ENCODE peak calls at places on chromosomes 2 and 18, in eight cellular contexts. T is posterior vena cava, R is T-helper 2 cell, A is GM03348, U is SW480, K is Daoy, S is EH, Q is NCI-H2081. N is an unnamed sample.
A peak's percentile ranks its signal among the peaks of the same experiment; 100 is the strongest.

GRCh38 chr2:229798446-229799147 is 84.2 kb upstream of the DNER start:
- DNase-seq in R (no peak), A (peak; percentile 5), Q (no peak), T (no peak), K (no peak), U (no peak), S (peak; percentile 34), N (no peak)

GRCh38 chr18:23970161-23971153 is 44.1 kb upstream of the TTC39C start:
- DNase-seq in U (no peak), T (no peak), Q (no peak), K (no peak), R (peak; percentile 42), A (no peak), S (no peak), N (no peak)

GRCh38 chr18:58218111-58218510 is 174.1 kb downstream of the NEDD4L start:
- DNase-seq in S (peak; percentile 35), Q (no peak), T (no peak), U (peak; percentile 53), K (no peak), A (no peak), R (no peak), N (no peak)

GRCh38 chr2:9112079-9112721 is 94.4 kb upstream of the ASAP2 start:
- DNase-seq in A (peak; percentile 94), T (peak; percentile 91), U (peak; percentile 67), S (peak; percentile 93), R (no peak), Q (no peak), K (peak; percentile 95), N (peak; percentile 47)

GRCh38 chr2:65800998-65801397 is 368.6 kb upstream of the SPRED2 start:
- DNase-seq in S (peak; percentile 56), U (no peak), K (peak; percentile 32), R (no peak), Q (no peak), T (no peak), A (peak; percentile 34), N (peak; percentile 32)

GRCh38 chr18:13797157-13797611 is 26.8 kb upstream of the MC5R start:
- DNase-seq in U (peak; percentile 14), T (no peak), R (no peak), Q (no peak), K (peak; percentile 33), A (no peak), S (no peak), N (peak; percentile 28)

GRCh38 chr2:56025469-56026193 is 102.0 kb upstream of the EFEMP1 start:
- DNase-seq in Q (no peak), A (no peak), K (no peak), T (no peak), S (no peak), R (no peak), U (no peak), N (no peak)

GRCh38 chr2:199464614-199465352 is 7.0 kb upstream of the SATB2 start:
- DNase-seq in A (no peak), K (no peak), U (no peak), T (no peak), R (no peak), Q (no peak), S (no peak), N (no peak)

GRCh38 chr2:129936334-129936934 is 43.0 kb upstream of the RAB6C start:
- DNase-seq in U (no peak), T (no peak), A (no peak), S (no peak), R (peak; percentile 21), K (no peak), Q (no peak), N (no peak)

GRCh38 chr2:156319811-156320490 is 12.6 kb downstream of the NR4A2 start:
- DNase-seq in K (no peak), R (no peak), Q (no peak), U (no peak), T (peak; percentile 86), A (peak; percentile 41), S (peak; percentile 74), N (no peak)

GRCh38 chr2:26768759-26769500 is 4.8 kb downstream of the SLC35F6 start:
- DNase-seq in S (peak; percentile 73), R (no peak), K (peak; percentile 53), Q (no peak), T (peak; percentile 95), A (peak; percentile 60), U (no peak), N (peak; percentile 55)

GRCh38 chr2:74577448-74577847 is 22.9 kb downstream of the DOK1 start:
- DNase-seq in R (no peak), Q (no peak), U (no peak), K (no peak), T (no peak), A (peak; percentile 29), S (peak; percentile 56), N (no peak)

GRCh38 chr2:31877008-31877407 is 133.8 kb downstream of the MEMO1 start:
- DNase-seq in R (no peak), Q (no peak), K (no peak), S (peak; percentile 54), U (no peak), A (no peak), T (no peak), N (no peak)

GRCh38 chr2:23363831-23364230 is 21.1 kb upstream of the KLHL29 start:
- DNase-seq in T (no peak), S (peak; percentile 82), K (no peak), R (no peak), U (no peak), Q (no peak), A (no peak), N (no peak)

GRCh38 chr2:105541189-105542050 is 142.6 kb upstream of the FHL2 start:
- DNase-seq in R (no peak), T (no peak), A (no peak), S (no peak), U (peak; percentile 97), Q (no peak), K (peak; percentile 59), N (no peak)

GRCh38 chr18:35912332-35912731 is 60.1 kb upstream of the RMP24 start:
- DNase-seq in T (no peak), A (no peak), K (no peak), U (no peak), R (no peak), Q (no peak), S (no peak), N (no peak)

GRCh38 chr2:88913280-88913679 is 221.8 kb downstream of the RPIA start:
- DNase-seq in K (no peak), A (no peak), Q (no peak), T (no peak), R (no peak), U (no peak), S (no peak), N (no peak)

GRCh38 chr2:67613227-67613626 is 216.1 kb downstream of the ETAA1 start:
- DNase-seq in U (no peak), A (no peak), T (no peak), Q (no peak), S (no peak), K (no peak), R (no peak), N (no peak)

GRCh38 chr2:1518891-1519530 is 105.7 kb downstream of the TPO start:
- DNase-seq in K (peak; percentile 69), A (no peak), S (peak; percentile 25), R (no peak), U (peak; percentile 46), Q (no peak), T (peak; percentile 72), N (no peak)

GRCh38 chr2:196105956-196106355 is 37.3 kb upstream of the DNAH7 start:
- DNase-seq in R (no peak), U (no peak), Q (no peak), A (no peak), K (no peak), T (no peak), S (no peak), N (no peak)

GRCh38 chr2:233835230-233836186 is 18.8 kb downstream of the HJURP start:
- DNase-seq in R (no peak), S (no peak), Q (no peak), T (peak; percentile 34), A (no peak), K (no peak), U (no peak), N (no peak)

GRCh38 chr2:226934546-226935243 is 98.8 kb downstream of the RHBDD1 start:
- DNase-seq in T (no peak), K (no peak), S (peak; percentile 36), R (no peak), U (no peak), Q (peak; percentile 12), A (no peak), N (no peak)

GRCh38 chr2:63440612-63441011 is 147.7 kb downstream of the WDPCP start:
- DNase-seq in Q (no peak), S (peak; percentile 3), R (no peak), T (no peak), K (no peak), A (no peak), U (no peak), N (no peak)

GRCh38 chr2:77633601-77634000 is 111.4 kb upstream of the LRRTM4 start:
- DNase-seq in T (no peak), S (no peak), Q (no peak), A (no peak), K (no peak), R (no peak), U (no peak), N (no peak)

GRCh38 chr2:211390506-211390905 is 834.1 kb downstream of the CPS1 start:
- DNase-seq in Q (no peak), R (no peak), T (no peak), U (no peak), S (no peak), K (no peak), A (no peak), N (no peak)

GRCh38 chr2:96470636-96471035 is 34.5 kb downstream of the NEURL3 start:
- DNase-seq in U (no peak), A (peak; percentile 64), Q (no peak), S (peak; percentile 14), T (peak; percentile 88), R (peak; percentile 29), K (peak; percentile 37), N (peak; percentile 84)

GRCh38 chr2:20052872-20053281 is 1.4 kb upstream of the LAPTM4A start:
- DNase-seq in T (peak; percentile 88), A (peak; percentile 77), R (no peak), Q (peak; percentile 55), U (peak; percentile 86), S (peak; percentile 68), K (peak; percentile 77), N (peak; percentile 61)

GRCh38 chr2:236178921-236179652 is 10.9 kb upstream of the GBX2 start:
- DNase-seq in A (no peak), K (peak; percentile 63), Q (no peak), T (no peak), S (peak; percentile 67), U (no peak), R (no peak), N (no peak)

GRCh38 chr2:176619504-176619903 is 350.3 kb downstream of the MTX2 start:
- DNase-seq in U (no peak), K (no peak), T (no peak), A (no peak), S (no peak), R (no peak), Q (no peak), N (no peak)

GRCh38 chr2:7567646-7568045 is 650.4 kb downstream of the RNF144A start:
- DNase-seq in R (peak; percentile 13), Q (no peak), T (no peak), S (no peak), A (no peak), K (no peak), U (no peak), N (no peak)

GRCh38 chr18:50334546-50335152 is 40.2 kb upstream of the SKA1 start:
- DNase-seq in S (no peak), T (no peak), U (no peak), A (no peak), R (no peak), Q (no peak), K (no peak), N (no peak)

GRCh38 chr2:218026676-218027425 is 24.1 kb upstream of the TNS1 start:
- DNase-seq in K (no peak), U (no peak), Q (no peak), R (no peak), S (no peak), A (no peak), T (no peak), N (no peak)

N was measured in Calu3.